ENCODE peak calls at places on chromosome 1, in six cellular contexts. U, E, K, S, Q and A are unnamed samples.

GRCh38 chr1:172149377-172149776 is 271.1 kb upstream of the C1orf105 start:
- DNase-seq in U (no peak), E (no peak), K (no peak), S (no peak), Q (no peak), A (no peak)

GRCh38 chr1:158285756-158286241 is 3.9 kb upstream of the CD1C start:
- DNase-seq in U (no peak), E (no peak), K (no peak), S (no peak), Q (no peak), A (peak; percentile 11)

GRCh38 chr1:232033285-232033684 is 406.7 kb downstream of the DISC1 start:
- DNase-seq in U (no peak), E (no peak), K (no peak), S (no peak), Q (no peak), A (no peak)

GRCh38 chr1:22444856-22445255 is 6.8 kb upstream of the ZBTB40 start:
- DNase-seq in U (no peak), E (no peak), K (no peak), S (no peak), Q (no peak), A (no peak)

GRCh38 chr1:80892452-80892995 is 908.2 kb upstream of the ADGRL2 start:
- DNase-seq in U (no peak), E (peak; percentile 21), K (no peak), S (no peak), Q (peak; percentile 6), A (no peak)

GRCh38 chr1:218592688-218593087 is 247.6 kb downstream of the TGFB2 start:
- DNase-seq in U (no peak), E (no peak), K (no peak), S (no peak), Q (no peak), A (no peak)

GRCh38 chr1:9391620-9392019 is 98.9 kb downstream of the SPSB1 start:
- DNase-seq in U (no peak), E (no peak), K (no peak), S (no peak), Q (no peak), A (no peak)

GRCh38 chr1:182384387-182384960 is 7.1 kb downstream of the GLUL start:
- DNase-seq in U (no peak), E (no peak), K (no peak), S (no peak), Q (no peak), A (no peak)

GRCh38 chr1:234776256-234776874 is 166.4 kb upstream of the IRF2BP2 start:
- DNase-seq in U (no peak), E (no peak), K (peak; percentile 41), S (no peak), Q (no peak), A (no peak)

GRCh38 chr1:31811605-31812004 is 4.2 kb downstream of the SPOCD1 start:
- DNase-seq in U (no peak), E (peak; percentile 76), K (no peak), S (peak; percentile 67), Q (peak; percentile 41), A (no peak)

GRCh38 chr1:45953934-45954333 is 150.5 kb downstream of the MAST2 start:
- DNase-seq in U (no peak), E (peak; percentile 28), K (no peak), S (no peak), Q (peak; percentile 2), A (no peak)

GRCh38 chr1:176717052-176717754 is 254.2 kb downstream of the PAPPA2 start:
- DNase-seq in U (no peak), E (no peak), K (no peak), S (no peak), Q (no peak), A (no peak)

GRCh38 chr1:8350914-8351684 is 33.2 kb downstream of the SLC45A1 start:
- DNase-seq in U (no peak), E (no peak), K (no peak), S (no peak), Q (no peak), A (no peak)

GRCh38 chr1:185813401-185813979 is 79.3 kb downstream of the HMCN1 start:
- DNase-seq in U (peak; percentile 5), E (peak; percentile 79), K (no peak), S (peak; percentile 13), Q (peak; percentile 59), A (no peak)

GRCh38 chr1:62912028-62912638 is 128.2 kb downstream of the ATG4C start:
- DNase-seq in U (peak; percentile 2), E (peak; percentile 37), K (no peak), S (peak; percentile 36), Q (peak; percentile 24), A (no peak)

DNA sequence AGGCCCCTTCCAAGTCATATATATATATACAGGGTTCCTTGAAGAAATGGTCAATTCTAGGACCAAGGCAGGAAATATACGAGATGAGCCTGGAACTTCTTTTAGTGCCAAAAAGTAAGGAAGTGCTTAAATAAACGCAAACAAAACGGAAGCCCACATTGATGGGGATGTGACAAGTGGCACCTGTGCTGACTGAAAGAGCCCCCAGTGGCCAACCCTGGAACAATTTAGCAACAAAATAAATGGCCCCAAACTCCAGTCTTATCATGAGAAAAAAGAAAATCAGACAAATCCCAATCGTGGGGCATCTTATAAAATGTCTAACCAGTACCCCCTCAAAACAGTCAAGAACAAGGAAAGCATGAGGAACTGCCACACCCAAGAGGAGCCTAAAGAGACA is 17.7 kb downstream of the PLA2G5 start:
- DNase-seq in U (peak; percentile 16), E (no peak), K (no peak), S (peak; percentile 59), Q (no peak), A (no peak)
- TF ChIP-seq CTCF in U (no peak), E (peak; percentile 5), K (no peak), S (peak; percentile 54), Q (no peak), A (no peak)

DNA sequence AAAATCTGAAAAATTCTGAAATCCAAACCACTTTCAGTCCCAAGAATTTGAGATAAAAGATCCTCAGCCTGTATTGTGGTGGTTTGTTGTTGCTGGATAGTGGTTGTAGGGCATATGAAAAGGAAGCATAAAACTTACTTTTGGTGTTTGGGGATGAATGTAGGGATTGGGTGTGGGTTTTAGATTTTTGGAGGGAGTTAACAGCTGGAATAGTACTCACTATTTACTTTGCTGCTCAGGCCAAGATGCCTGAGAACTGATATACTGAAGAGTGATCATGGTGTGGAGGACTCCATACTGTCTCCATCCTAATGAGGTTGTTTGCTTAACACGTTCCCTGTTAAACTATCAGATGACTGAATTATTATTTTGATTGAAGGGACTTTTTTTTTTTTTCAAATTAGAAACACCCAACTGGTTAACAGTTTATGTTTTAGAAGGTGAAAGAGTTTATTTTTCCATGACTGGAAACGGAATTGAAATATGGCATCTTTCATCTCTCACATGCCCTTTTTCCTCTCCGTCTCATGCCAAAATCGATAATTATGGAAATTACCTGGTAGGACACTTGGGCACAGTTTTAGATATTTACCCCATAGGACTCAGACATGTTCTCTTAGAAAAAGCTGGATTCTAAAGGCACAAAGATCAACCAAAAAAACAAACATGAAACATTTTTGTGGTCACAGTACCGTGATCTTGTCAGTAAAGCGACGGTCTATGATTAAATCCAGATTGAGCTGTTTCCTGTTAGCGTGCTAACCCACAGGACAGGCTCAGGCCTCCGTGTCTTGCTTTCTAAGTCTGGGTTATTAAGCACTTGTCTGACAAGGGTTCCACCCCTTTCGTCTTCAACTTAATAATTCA is 37.3 kb downstream of the RGL1 start:
- DNase-seq in U (no peak), E (peak; percentile 96), K (no peak), S (no peak), Q (peak; percentile 25), A (no peak)
- H3K4me1 ChIP-seq in U (peaks cover 27% of the 10 kb centered on the region), E (peaks cover 10% of the 10 kb centered on the region), K (peaks cover 13% of the 10 kb centered on the region), S (peaks cover 2% of the 10 kb centered on the region), Q (peaks cover 34% of the 10 kb centered on the region), A (peaks cover 12% of the 10 kb centered on the region)

GRCh38 chr1:42173155-42173933 is 8.8 kb upstream of the GUCA2A start:
- DNase-seq in U (peak; percentile 28), E (peak; percentile 43), K (peak; percentile 65), S (peak; percentile 84), Q (peak; percentile 67), A (peak; percentile 74)
- H3K4me3 ChIP-seq in U (no peak overlapping the region), E (no peak overlapping the region), K (no peak overlapping the region), S (no peak overlapping the region), Q (no peak overlapping the region), A (no peak overlapping the region)

DNA sequence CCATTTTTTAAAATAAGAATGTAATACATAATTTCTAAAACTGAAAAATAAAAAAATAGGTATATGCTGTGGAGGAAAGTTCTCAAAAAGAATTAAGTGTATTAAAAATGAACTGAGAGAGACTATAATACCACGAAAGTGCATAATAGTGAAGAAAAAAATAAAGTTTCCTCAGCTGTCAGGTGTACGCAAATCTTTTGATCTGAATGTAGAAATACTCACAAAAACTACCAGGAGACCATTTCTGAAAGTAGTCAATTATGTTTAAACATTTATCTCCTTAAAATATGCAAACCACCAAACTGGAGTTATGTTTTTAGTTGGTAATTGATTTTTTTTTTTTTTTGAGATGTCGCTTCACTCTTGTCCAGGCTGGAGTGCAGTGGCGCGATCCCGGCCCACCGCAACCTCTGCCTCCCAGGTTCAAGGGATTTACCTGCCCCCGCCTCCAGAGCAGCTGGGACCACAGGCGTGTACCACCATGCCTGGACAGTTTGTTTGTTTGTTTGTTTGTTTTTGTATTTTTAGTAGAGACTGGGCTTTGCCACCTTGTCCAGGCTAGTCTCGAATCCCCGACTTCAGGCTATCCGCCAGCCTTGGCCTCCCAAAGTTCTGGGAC is 1169.2 kb upstream of the B3GALT2 start:
- DNase-seq in U (no peak), E (no peak), K (no peak), S (no peak), Q (no peak), A (no peak)
- TF ChIP-seq CTCF in U (no peak), E (no peak), K (no peak), S (no peak), Q (no peak), A (no peak)